ENCODE peak calls at places on chromosome 11, in six cellular contexts. F is AG09309, D is OCI-LY7, M is dorsolateral prefrontal cortex, O is Panc1, H is transverse colon. W is an unnamed sample.

GRCh38 chr11:3122775-3123201 is 42.3 kb downstream of the OSBPL5 start:
- DNase-seq in F (no peak), O (no peak), H (no peak), M (peak; percentile 22), D (no peak), W (no peak)

GRCh38 chr11:33256031-33256807 is 962 bp upstream of the HIPK3 start:
- DNase-seq in D (no peak), H (no peak), O (no peak), F (no peak), M (no peak), W (no peak)

GRCh38 chr11:33829430-33830141 is 55.3 kb upstream of the FBXO3 start:
- DNase-seq in D (peak; percentile 51), M (peak; percentile 60), O (peak; percentile 67), F (peak; percentile 43), H (peak; percentile 55), W (peak; percentile 43)

GRCh38 chr11:67584205-67584880 is 731 bp downstream of the GSTP1 start:
- DNase-seq in H (peak; percentile 84), F (peak; percentile 14), O (no peak), D (peak; percentile 63), M (peak; percentile 36), W (no peak)

GRCh38 chr11:122758361-122758760 is 79.9 kb upstream of the CRTAM start:
- DNase-seq in H (no peak), O (no peak), F (no peak), M (no peak), D (no peak), W (no peak)

GRCh38 chr11:126431401-126432064 is 76.0 kb downstream of the ST3GAL4 start:
- DNase-seq in O (no peak), M (no peak), F (peak; percentile 48), D (no peak), H (peak; percentile 76), W (no peak)

GRCh38 chr11:35085766-35086165 is 53.2 kb upstream of the CD44 start:
- DNase-seq in H (no peak), F (no peak), M (no peak), O (no peak), D (no peak), W (no peak)

GRCh38 chr11:105573091-105573490 is 36.8 kb upstream of the GRIA4 start:
- DNase-seq in M (no peak), O (no peak), H (no peak), D (no peak), F (no peak), W (no peak)

GRCh38 chr11:96102664-96103068 is 178.8 kb upstream of the MTMR2 start:
- DNase-seq in O (no peak), H (no peak), M (no peak), D (no peak), F (peak; percentile 28), W (no peak)

GRCh38 chr11:114080219-114080618 is 20.7 kb downstream of the ZBTB16 start:
- DNase-seq in M (no peak), H (no peak), O (no peak), D (no peak), F (no peak), W (peak; percentile 81)

GRCh38 chr11:5608778-5609177 is 12.3 kb downstream of the TRIM6 start:
- DNase-seq in O (no peak), H (no peak), F (no peak), D (no peak), M (no peak), W (no peak)

GRCh38 chr11:5605849-5606248 is 9.4 kb downstream of the TRIM6 start:
- DNase-seq in H (no peak), D (peak; percentile 18), F (peak; percentile 73), O (no peak), M (no peak), W (no peak)

GRCh38 chr11:5610446-5610845 is 14.0 kb downstream of the TRIM6 start:
- DNase-seq in M (no peak), H (no peak), F (no peak), D (no peak), O (no peak), W (no peak)

DNA sequence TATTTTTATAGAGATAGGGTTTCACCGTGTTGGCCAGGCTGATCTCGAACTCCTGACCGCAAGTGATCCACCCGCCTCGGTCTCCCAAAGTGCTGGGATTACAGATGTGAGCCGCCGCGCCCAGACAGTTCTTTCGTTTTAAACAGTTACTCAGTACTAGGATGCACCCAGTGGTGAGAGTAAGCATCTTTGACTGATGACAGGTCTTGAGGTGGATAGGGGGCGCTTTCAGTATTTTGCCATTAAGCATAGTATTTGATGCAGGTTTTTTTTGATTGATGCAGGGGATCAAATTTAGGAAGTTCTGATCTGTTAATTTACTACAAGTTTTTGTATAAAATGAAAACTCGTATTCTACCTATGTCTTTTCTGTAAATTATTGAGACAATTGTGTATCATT is 13.2 kb upstream of the TRIM34 start:
- DNase-seq in M (no peak), H (no peak), O (no peak), D (peak; percentile 32), F (no peak), W (no peak)
- TF ChIP-seq CTCF in M (no peak), H (no peak), O (peak; percentile 41), D (peak; percentile 69), F (no peak), W (no peak)

GRCh38 chr11:533049-533585 is 2.3 kb downstream of the HRAS start:
- DNase-seq in O (no peak), D (no peak), H (no peak), M (no peak), F (no peak), W (no peak)

GRCh38 chr11:534197-534591 is 1.2 kb downstream of the HRAS start:
- DNase-seq in H (no peak), D (no peak), F (no peak), M (peak; percentile 27), O (no peak), W (no peak)

GRCh38 chr11:534592-535518 is 521 bp downstream of the HRAS start:
- DNase-seq in F (no peak), M (no peak), H (no peak), D (peak; percentile 54), O (no peak), W (peak; percentile 25)

GRCh38 chr11:532512-533048 is 2.8 kb downstream of the HRAS start:
- DNase-seq in M (peak; percentile 26), O (no peak), F (no peak), D (no peak), H (no peak), W (no peak)

GRCh38 chr11:533586-534196 is 1.7 kb downstream of the HRAS start:
- DNase-seq in O (no peak), F (no peak), D (no peak), H (no peak), M (no peak), W (no peak)
- H3K4me3 ChIP-seq in O (peak overlapping the region; percentile 69), F (peak overlapping the region; percentile 87), D (peak overlapping the region; percentile 94), H (no peak overlapping the region), M (peak overlapping the region; percentile 83), W (peak overlapping the region; percentile 89)

DNA sequence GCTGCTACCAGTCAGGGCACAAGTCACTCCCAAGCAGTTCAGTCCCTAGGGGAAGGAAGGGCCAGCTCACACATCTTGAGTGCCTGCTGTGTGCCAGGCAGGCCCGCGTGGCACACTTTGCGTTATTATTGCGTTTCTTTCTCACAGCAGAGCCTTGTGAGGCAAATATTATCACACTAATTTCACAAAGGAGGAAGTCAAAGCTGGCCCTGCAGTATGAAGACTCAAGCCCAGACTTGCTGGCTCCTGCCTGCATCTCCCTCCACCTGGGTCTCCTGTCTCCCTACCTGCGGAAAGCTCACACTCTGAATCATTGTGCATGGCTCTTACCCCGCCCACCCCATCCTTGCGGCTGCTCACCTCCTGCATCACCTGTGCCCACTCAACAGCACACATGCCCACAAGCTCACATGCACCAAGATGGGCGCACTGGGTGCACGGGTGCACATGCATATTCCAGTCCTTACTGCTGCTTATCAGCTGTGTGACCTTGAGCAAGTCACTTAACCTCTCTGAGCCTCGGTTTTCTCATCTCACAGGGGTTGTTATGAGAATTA is 31.7 kb upstream of the P2RY2 start:
- DNase-seq in F (no peak), M (no peak), D (no peak), H (no peak), O (no peak), W (no peak)
- TF ChIP-seq CTCF in F (no peak), M (no peak), D (no peak), H (no peak), O (no peak), W (no peak)

GRCh38 chr11:62539238-62539925 is 7.2 kb downstream of the AHNAK start:
- DNase-seq in F (peak; percentile 74), D (no peak), O (no peak), M (no peak), H (peak; percentile 80), W (no peak)
- H3K4me3 ChIP-seq in F (peak overlapping the region; percentile 24), D (no peak overlapping the region), O (peak overlapping the region; percentile 80), M (no peak overlapping the region), H (no peak overlapping the region), W (no peak overlapping the region)

GRCh38 chr11:62880803-62881578 is at the start of gene SLC3A2:
- DNase-seq in D (peak; percentile 89), O (peak; percentile 54), M (peak; percentile 89), F (peak; percentile 50), H (peak; percentile 94), W (peak; percentile 69)
- TF ChIP-seq CTCF in D (peak; percentile 78), O (peak; percentile 92), M (peak; percentile 82), F (peak; percentile 70), H (peak; percentile 53), W (peak; percentile 87)

DNA sequence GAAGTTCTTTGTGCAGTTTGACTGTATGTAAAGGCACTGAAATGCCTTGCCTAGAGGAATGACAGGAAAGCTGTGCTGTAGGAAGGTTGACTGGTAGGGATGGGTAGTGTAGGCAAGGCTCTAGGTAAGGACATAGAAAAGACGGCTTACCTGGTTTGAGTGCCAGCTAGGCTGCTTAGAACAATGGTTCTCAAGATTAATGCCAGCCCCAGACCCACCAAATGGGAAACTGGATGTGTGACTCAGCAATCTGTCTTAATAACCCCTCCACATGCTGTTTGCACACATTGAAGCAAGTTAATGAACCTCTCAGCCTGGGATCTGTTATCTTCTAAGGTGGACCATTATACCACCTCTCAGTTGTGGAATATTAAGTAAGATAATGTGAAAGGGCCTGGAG is 3.7 kb downstream of the RPS3 start:
- DNase-seq in F (no peak), D (no peak), O (no peak), H (no peak), M (no peak), W (no peak)
- H3K4me3 ChIP-seq in F (no peak overlapping the region), D (peak overlapping the region; percentile 97), O (no peak overlapping the region), H (no peak overlapping the region), M (no peak overlapping the region), W (no peak overlapping the region)

GRCh38 chr11:75155570-75156422 is 4.9 kb downstream of the SLCO2B1 start:
- DNase-seq in M (no peak), F (no peak), O (no peak), H (no peak), D (no peak), W (no peak)
- TF ChIP-seq CTCF in M (no peak), F (no peak), O (no peak), H (no peak), D (no peak), W (no peak)

W was measured in LNCaP clone FGC.